ENCODE peak calls at places on chromosomes 7 and 10, in eight cellular contexts. L is H1, O is upper lobe of left lung, I is trophoblast cell, C is cardiac muscle cell, J is A549, U is heart left ventricle, Z is sigmoid colon. K is an unnamed sample.

GRCh38 chr10:98169379-98169778 is 34.9 kb downstream of the R3HCC1L start:
- DNase-seq in C (no peak), J (no peak), I (no peak), L (no peak), U (no peak), Z (no peak), O (no peak), K (no peak)

GRCh38 chr7:99499356-99499712 is 747 bp downstream of the ZNF394 start:
- DNase-seq in C (no peak), I (no peak), J (no peak), O (no peak), L (no peak), Z (no peak), U (no peak), K (no peak)

GRCh38 chr7:131745645-131746248 is 189.3 kb upstream of the PODXL start:
- DNase-seq in L (no peak), J (peak; percentile 17), I (no peak), C (peak; percentile 60), U (peak; percentile 51), Z (no peak), O (no peak), K (no peak)

GRCh38 chr10:118045842-118046490 is 775 bp downstream of the RAB11FIP2 start:
- DNase-seq in O (no peak), L (no peak), Z (peak; percentile 77), U (peak; percentile 44), I (peak; percentile 37), J (peak; percentile 37), C (peak; percentile 47), K (no peak)

GRCh38 chr7:134704827-134705226 is 58.2 kb downstream of the BPGM start:
- DNase-seq in O (no peak), U (no peak), Z (no peak), L (no peak), J (no peak), C (no peak), I (no peak), K (no peak)

GRCh38 chr10:109203616-109204375 is 719.5 kb downstream of the XPNPEP1 start:
- DNase-seq in J (no peak), U (no peak), Z (no peak), L (no peak), C (no peak), I (no peak), O (no peak), K (no peak)

GRCh38 chr7:36871863-36872262 is 147.6 kb upstream of the AOAH start:
- DNase-seq in J (no peak), O (no peak), Z (no peak), I (no peak), C (no peak), U (no peak), L (no peak), K (no peak)

GRCh38 chr10:97608991-97609561 is 19.6 kb downstream of the C10orf62 start:
- DNase-seq in L (no peak), U (peak; percentile 85), I (no peak), O (no peak), J (no peak), C (no peak), Z (no peak), K (no peak)

GRCh38 chr10:89332718-89333281 is 5.0 kb downstream of the IFIT3 start:
- DNase-seq in U (no peak), Z (no peak), L (no peak), C (no peak), J (no peak), O (no peak), I (no peak), K (no peak)

GRCh38 chr10:89330537-89330936 is 2.7 kb downstream of the IFIT3 start:
- DNase-seq in Z (no peak), O (no peak), L (no peak), J (no peak), U (no peak), C (no peak), I (no peak), K (no peak)

GRCh38 chr10:89337493-89337892 is 9.7 kb downstream of the IFIT3 start:
- DNase-seq in O (no peak), Z (no peak), J (peak; percentile 13), L (no peak), U (no peak), C (peak; percentile 45), I (peak; percentile 22), K (peak; percentile 27)

GRCh38 chr10:89327803-89328441 is at the start of gene IFIT3:
- DNase-seq in I (no peak), Z (peak; percentile 85), O (no peak), U (peak; percentile 81), L (no peak), J (peak; percentile 77), C (peak; percentile 97), K (no peak)

DNA sequence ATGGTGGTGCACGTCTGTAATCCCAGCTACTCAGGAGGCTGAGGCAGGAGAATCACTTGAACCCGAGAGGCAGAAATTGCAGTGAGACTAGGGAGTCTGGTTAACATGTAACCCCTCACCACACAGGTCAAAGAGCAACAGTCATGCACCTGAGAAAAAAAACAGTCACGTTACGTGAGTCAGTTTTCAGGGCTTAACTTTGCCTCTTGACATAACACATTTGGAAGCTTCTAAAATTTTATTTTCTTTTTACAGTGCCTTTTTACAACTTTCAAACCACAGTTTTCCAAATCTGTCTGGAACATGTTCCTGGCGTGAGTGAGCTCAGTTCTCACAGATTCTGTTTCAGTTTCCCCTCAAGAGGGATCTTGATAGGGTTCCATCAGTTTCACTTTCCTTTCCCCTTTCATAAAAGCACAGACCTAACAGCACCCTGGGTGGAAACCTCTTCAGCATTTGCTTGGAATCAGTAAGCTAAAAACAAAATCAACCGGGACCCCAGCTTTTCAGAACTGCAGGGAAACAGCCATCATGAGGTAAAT is 4.4 kb downstream of the IFIT3 start:
- DNase-seq in C (peak; percentile 79), O (no peak), U (no peak), I (no peak), L (no peak), Z (no peak), J (no peak), K (no peak)
- H3K27ac ChIP-seq in C (no peak overlapping the region), O (peak overlapping the region; percentile 81), U (peak overlapping the region; percentile 76), I (no peak overlapping the region), L (no peak overlapping the region), Z (peak overlapping the region; percentile 73), J (peak overlapping the region; percentile 36), K (peak overlapping the region; percentile 70)

GRCh38 chr7:95433952-95434351 is 876 bp downstream of the PON2 start:
- DNase-seq in J (no peak), U (no peak), O (no peak), L (no peak), I (no peak), Z (no peak), C (no peak), K (no peak)
- H3K4me3 ChIP-seq in J (peak overlapping the region; percentile 65), U (peak overlapping the region; percentile 87), O (peak overlapping the region; percentile 59), L (peak overlapping the region; percentile 45), I (no peak overlapping the region), Z (no peak overlapping the region), C (peak overlapping the region; percentile 41), K (peak overlapping the region; percentile 68)

DNA sequence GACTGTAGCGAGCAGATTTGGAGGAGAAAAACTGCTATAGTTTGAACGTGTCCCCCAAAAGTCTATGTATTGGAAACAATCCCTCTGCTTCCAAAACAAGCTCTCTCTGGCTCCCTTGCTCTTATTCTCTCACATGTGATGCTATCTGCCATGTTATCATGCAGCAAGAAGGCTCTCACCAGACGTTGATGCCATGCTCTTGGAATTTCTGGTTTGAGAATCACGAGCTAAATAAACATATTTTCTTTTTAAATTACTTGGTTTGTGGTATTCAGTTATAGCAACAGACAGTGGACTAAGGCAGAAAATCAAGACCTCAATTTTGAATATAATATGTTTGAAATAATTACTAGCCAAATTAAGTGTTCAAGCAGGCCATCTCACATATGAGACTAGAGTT is 17.5 kb upstream of the GNAT3 start:
- DNase-seq in L (no peak), U (no peak), I (no peak), O (no peak), Z (no peak), J (no peak), C (no peak), K (no peak)
- H3K27ac ChIP-seq in L (no peak overlapping the region), U (no peak overlapping the region), I (peak overlapping the region; percentile 61), O (no peak overlapping the region), Z (no peak overlapping the region), J (no peak overlapping the region), C (no peak overlapping the region), K (no peak overlapping the region)

GRCh38 chr7:151875862-151876111 is 1.1 kb downstream of the PRKAG2 start:
- DNase-seq in Z (no peak), L (no peak), O (no peak), C (peak; percentile 66), U (no peak), I (no peak), J (peak; percentile 54), K (no peak)
- H3K4me3 ChIP-seq in Z (peak overlapping the region; percentile 78), L (peak overlapping the region; percentile 73), O (peak overlapping the region; percentile 84), C (peak overlapping the region; percentile 49), U (peak overlapping the region; percentile 72), I (peak overlapping the region; percentile 71), J (peak overlapping the region; percentile 64), K (peak overlapping the region; percentile 99)

DNA sequence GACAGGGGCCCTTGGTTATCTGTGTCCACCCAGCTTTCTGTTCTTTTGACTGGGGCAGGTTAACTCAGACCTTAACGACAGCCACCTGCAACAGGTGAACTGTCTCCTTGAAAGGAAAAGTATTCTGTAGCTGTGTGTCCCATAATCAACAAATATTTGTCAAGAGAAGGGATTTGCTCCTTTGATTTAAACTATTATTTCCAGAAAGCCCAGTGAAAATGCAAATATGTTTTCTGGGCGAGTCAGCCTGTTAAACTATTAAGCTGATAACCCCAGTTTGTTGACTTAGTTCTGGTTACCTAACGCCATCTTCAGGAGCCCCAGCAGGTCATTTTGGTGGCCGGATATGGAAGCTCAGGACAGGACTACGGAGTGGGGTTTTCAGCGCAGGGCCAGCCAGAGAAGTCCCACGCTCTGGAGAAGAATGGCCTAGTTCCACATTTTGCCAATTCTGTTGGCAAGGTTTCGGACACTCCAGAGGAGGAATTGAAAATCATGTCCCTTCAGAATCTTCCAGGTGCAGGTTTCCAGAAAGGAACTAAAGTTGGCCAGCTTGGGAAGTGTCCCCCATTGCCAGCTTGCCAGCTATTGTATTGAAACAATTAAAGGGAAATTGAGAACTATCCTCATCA is 54.5 kb downstream of the ADRA2A start:
- DNase-seq in L (no peak), C (no peak), J (no peak), Z (no peak), U (no peak), O (no peak), I (no peak), K (no peak)
- H3K27ac ChIP-seq in L (no peak overlapping the region), C (no peak overlapping the region), J (no peak overlapping the region), Z (no peak overlapping the region), U (no peak overlapping the region), O (no peak overlapping the region), I (no peak overlapping the region), K (no peak overlapping the region)